ENCODE peak calls at places on chromosomes 1 and 21, in five cellular contexts. V is NCI-H1092, R is glutamatergic neuron, H is nephron progenitor cell, J is ELR. E is an unnamed sample.

GRCh38 chr1:95207223-95207935 is 26.6 kb upstream of the RWDD3 start:
- DNase-seq in V (no peak), H (no peak), J (no peak), R (no peak), E (no peak)

GRCh38 chr1:165845569-165845968 is 18.2 kb downstream of the UCK2 start:
- DNase-seq in J (no peak), H (no peak), R (no peak), V (no peak), E (no peak)

GRCh38 chr1:11483581-11484320 is 4.8 kb downstream of the DISP3 start:
- DNase-seq in J (no peak), H (no peak), R (no peak), V (no peak), E (no peak)

GRCh38 chr1:209825591-209826433 is 2.0 kb upstream of the UTP25 start:
- DNase-seq in J (no peak), V (no peak), H (no peak), R (no peak), E (no peak)

GRCh38 chr1:43687301-43688108 is 19.8 kb upstream of the ST3GAL3 start:
- DNase-seq in V (no peak), J (no peak), R (no peak), H (no peak), E (no peak)

GRCh38 chr1:41780916-41781315 is 137.8 kb downstream of the HIVEP3 start:
- DNase-seq in V (no peak), H (no peak), J (no peak), R (no peak), E (no peak)

GRCh38 chr21:31735518-31735992 is 3.6 kb upstream of the SCAF4 start:
- DNase-seq in H (no peak), J (no peak), V (no peak), R (no peak), E (no peak)

GRCh38 chr1:203273206-203273868 is 32.0 kb upstream of the BTG2 start:
- DNase-seq in J (peak; percentile 86), H (peak; percentile 91), R (peak; percentile 90), V (peak; percentile 86), E (peak; percentile 82)